ENCODE peak calls at places on chromosomes 1 and 21, in seven cellular contexts. B is stimulated activated CD4-positive, alpha-beta T cell treated with anti-CD3 and anti-CD28 coated beads, Interleukin-15, amount 100 ng/mL, for 48 hours; T is tibial artery; D is H4; I is suprapubic skin; G is pulmonary artery endothelial cell; Z is RCC 7860. H is an unnamed sample.

GRCh38 chr1:81920245-81920740 is 119.6 kb downstream of the ADGRL2 start:
- DNase-seq in B (no peak), T (peak), D (peak), I (no peak), G (no peak), Z (peak), H (peak)

GRCh38 chr1:214071469-214071868 is 83.7 kb downstream of the PROX1 start:
- DNase-seq in B (no peak), T (no peak), D (no peak), I (no peak), G (no peak), Z (no peak), H (no peak)

GRCh38 chr1:15579683-15580047 is 5.2 kb downstream of the AGMAT start:
- DNase-seq in B (no peak), T (no peak), D (no peak), I (no peak), G (no peak), Z (no peak), H (no peak)

GRCh38 chr1:225341642-225342041 is 86.2 kb downstream of the LBR start:
- DNase-seq in B (no peak), T (no peak), D (peak), I (no peak), G (no peak), Z (no peak), H (no peak)

GRCh38 chr1:211591980-211592493 is 13.1 kb upstream of the SLC30A1 start:
- DNase-seq in B (no peak), T (no peak), D (peak), I (no peak), G (no peak), Z (peak), H (peak)

GRCh38 chr1:243246916-243247315 is 8.2 kb downstream of the CEP170 start:
- DNase-seq in B (no peak), T (no peak), D (no peak), I (no peak), G (no peak), Z (no peak), H (peak)

GRCh38 chr1:107786214-107786842 is 178.7 kb downstream of the VAV3 start:
- DNase-seq in B (no peak), T (no peak), D (no peak), I (no peak), G (no peak), Z (no peak), H (no peak)

GRCh38 chr1:171446396-171446795 is 38.9 kb upstream of the PRRC2C start:
- DNase-seq in B (no peak), T (no peak), D (no peak), I (no peak), G (no peak), Z (no peak), H (no peak)

GRCh38 chr1:17420361-17420760 is 19.1 kb downstream of the RCC2 start:
- DNase-seq in B (no peak), T (no peak), D (no peak), I (no peak), G (no peak), Z (no peak), H (no peak)

GRCh38 chr1:210262167-210262896 is 29.7 kb downstream of the SERTAD4 start:
- DNase-seq in B (no peak), T (peak), D (peak), I (no peak), G (no peak), Z (no peak), H (peak)

GRCh38 chr1:66571789-66572188 is 37.8 kb downstream of the SGIP1 start:
- DNase-seq in B (no peak), T (no peak), D (no peak), I (no peak), G (no peak), Z (peak), H (peak)

GRCh38 chr1:109620396-109620817 is 770 bp downstream of the AMPD2 start:
- DNase-seq in B (no peak), T (peak), D (peak), I (peak), G (no peak), Z (peak), H (peak)

GRCh38 chr1:84253891-84254290 is 47.6 kb upstream of the SAMD13 start:
- DNase-seq in B (no peak), T (peak), D (peak), I (no peak), G (no peak), Z (peak), H (peak)

GRCh38 chr21:17513214-17514123 is 626 bp downstream of the CXADR start:
- DNase-seq in B (no peak), T (no peak), D (no peak), I (no peak), G (no peak), Z (no peak), H (no peak)

GRCh38 chr1:119115301-119115700 is 25.2 kb downstream of the WARS2 start:
- DNase-seq in B (no peak), T (no peak), D (no peak), I (no peak), G (no peak), Z (no peak), H (no peak)

GRCh38 chr1:84300991-84301758 is at the start of gene SAMD13:
- DNase-seq in B (no peak), T (peak), D (peak), I (peak), G (peak), Z (no peak), H (peak)

GRCh38 chr1:147747966-147748365 is 12.4 kb downstream of the GJA5 start:
- DNase-seq in B (no peak), T (no peak), D (no peak), I (no peak), G (no peak), Z (no peak), H (no peak)

GRCh38 chr1:35264861-35265260 is 3.6 kb upstream of the ZMYM4 start:
- DNase-seq in B (no peak), T (no peak), D (peak), I (no peak), G (no peak), Z (no peak), H (peak)

H was measured in AG08395.